ENCODE peak calls at places on chromosomes 6 and 20, in ten cellular contexts. T, X, E, V, W, Y, K, G, M and N are unnamed samples.

GRCh38 chr6:102619585-102619984 is 1226.1 kb downstream of the GRIK2 start:
- DNase-seq in K (no peak), E (no peak), M (no peak), X (peak; percentile 10), T (no peak), G (peak; percentile 11), V (no peak), Y (no peak), W (no peak), N (no peak)

GRCh38 chr20:18156045-18156444 is 18.4 kb downstream of the KAT14 start:
- DNase-seq in W (no peak), M (no peak), K (no peak), Y (no peak), V (no peak), G (no peak), E (no peak), X (no peak), T (no peak), N (no peak)

GRCh38 chr6:168996106-168996505 is 257.5 kb downstream of the THBS2 start:
- DNase-seq in X (no peak), M (no peak), V (no peak), E (no peak), W (no peak), G (no peak), Y (no peak), T (no peak), K (no peak), N (no peak)

GRCh38 chr20:51570755-51571469 is 28.4 kb upstream of the NFATC2 start:
- DNase-seq in T (no peak), X (no peak), V (no peak), W (peak; percentile 72), Y (no peak), K (no peak), G (no peak), E (no peak), M (no peak), N (no peak)

GRCh38 chr6:135087803-135088202 is 33.2 kb upstream of the HBS1L start:
- DNase-seq in G (no peak), T (peak; percentile 60), M (no peak), E (no peak), K (peak; percentile 46), V (no peak), X (no peak), Y (no peak), W (no peak), N (no peak)

GRCh38 chr6:38570750-38571149 is 69.0 kb downstream of the BTBD9 start:
- DNase-seq in X (no peak), M (no peak), E (peak; percentile 5), W (peak; percentile 57), G (no peak), V (no peak), K (no peak), Y (no peak), T (peak; percentile 11), N (peak; percentile 13)

GRCh38 chr20:49245921-49246740 is 26.9 kb downstream of the DDX27 start:
- DNase-seq in K (no peak), X (peak; percentile 68), Y (no peak), V (peak; percentile 56), E (peak; percentile 31), M (no peak), T (peak; percentile 57), W (peak; percentile 80), G (peak; percentile 63), N (peak; percentile 37)

GRCh38 chr6:147127587-147127986 is 76.6 kb upstream of the STXBP5 start:
- DNase-seq in Y (no peak), T (peak; percentile 50), K (no peak), W (no peak), X (no peak), G (no peak), V (no peak), M (no peak), E (no peak), N (no peak)

GRCh38 chr6:39794231-39794630 is 2.1 kb downstream of the DAAM2 start:
- DNase-seq in M (no peak), T (no peak), X (no peak), V (no peak), G (no peak), Y (no peak), E (no peak), W (no peak), K (no peak), N (no peak)

GRCh38 chr6:33882154-33882553 is 78.4 kb upstream of the MLN start:
- DNase-seq in W (no peak), Y (no peak), V (peak; percentile 19), M (no peak), T (no peak), X (no peak), G (no peak), K (no peak), E (no peak), N (no peak)

GRCh38 chr6:135738646-135739045 is 112.9 kb upstream of the PDE7B start:
- DNase-seq in X (no peak), G (no peak), E (no peak), Y (no peak), T (no peak), K (no peak), M (no peak), W (no peak), V (no peak), N (no peak)

GRCh38 chr6:27188206-27188884 is 59.2 kb upstream of the PRSS16 start:
- DNase-seq in E (peak; percentile 53), T (peak; percentile 74), K (no peak), M (no peak), Y (no peak), V (peak; percentile 66), W (peak; percentile 68), G (peak; percentile 68), X (peak; percentile 60), N (peak; percentile 49)

GRCh38 chr20:25399038-25399430 is 8.4 kb upstream of the ABHD12 start:
- DNase-seq in E (peak; percentile 77), K (no peak), M (no peak), T (peak; percentile 77), W (peak; percentile 85), G (peak; percentile 53), X (peak; percentile 68), Y (no peak), V (peak; percentile 65), N (peak; percentile 52)

GRCh38 chr20:5634894-5635293 is 115.3 kb upstream of the SHLD1 start:
- DNase-seq in X (no peak), E (no peak), M (no peak), V (no peak), G (no peak), W (no peak), T (no peak), Y (no peak), K (no peak), N (no peak)